ENCODE peak calls at places on chromosomes 12 and 14, in four cellular contexts. F is frontal cortex, T is LoVo, D is iPS-NIHi11. P is an unnamed sample.
A peak's percentile ranks its signal among the peaks of the same experiment; 100 is the strongest.

GRCh38 chr14:31944256-31945073 is 132.6 kb upstream of the ARHGAP5 start:
- DNase-seq in F (no peak), T (peak; percentile 90), D (no peak), P (no peak)

GRCh38 chr14:102973706-102974280 is 51.3 kb downstream of the AMN start:
- DNase-seq in F (no peak), T (no peak), D (no peak), P (no peak)

GRCh38 chr12:25686351-25686750 is 133.3 kb upstream of the LMNTD1 start:
- DNase-seq in F (no peak), T (no peak), D (no peak), P (no peak)

GRCh38 chr14:23602181-23603095 is 23.8 kb upstream of the JPH4 start:
- DNase-seq in F (no peak), T (no peak), D (no peak), P (no peak)

GRCh38 chr12:76915381-76916169 is 36.8 kb upstream of the CSRP2 start:
- DNase-seq in F (no peak), T (no peak), D (no peak), P (no peak)

GRCh38 chr14:55766071-55766470 is 186.1 kb downstream of the KTN1 start:
- DNase-seq in F (no peak), T (no peak), D (no peak), P (no peak)

GRCh38 chr12:49903700-49904423 is at the start of gene FAIM2:
- DNase-seq in F (peak; percentile 82), T (no peak), D (peak; percentile 64), P (no peak)

GRCh38 chr14:77128414-77128891 is 13.1 kb downstream of the ZDHHC22 start:
- DNase-seq in F (no peak), T (peak; percentile 43), D (no peak), P (no peak)

GRCh38 chr12:24539646-24540045 is 409.3 kb downstream of the BCAT1 start:
- DNase-seq in F (no peak), T (no peak), D (no peak), P (no peak)

GRCh38 chr12:116726749-116727148 is 11.1 kb downstream of the SPRING1 start:
- DNase-seq in F (no peak), T (no peak), D (no peak), P (no peak)

GRCh38 chr14:61104358-61104757 is 123.3 kb downstream of the SLC38A6 start:
- DNase-seq in F (no peak), T (no peak), D (no peak), P (peak; percentile 8)

GRCh38 chr14:31613188-31613587 is 52.0 kb downstream of the NUBPL start:
- DNase-seq in F (no peak), T (no peak), D (no peak), P (no peak)

GRCh38 chr12:129903092-129903945 is 506 bp downstream of the TMEM132D start:
- DNase-seq in F (no peak), T (no peak), D (peak; percentile 45), P (no peak)

GRCh38 chr14:27573018-27573417 is 975.2 kb upstream of the NOVA1 start:
- DNase-seq in F (no peak), T (no peak), D (no peak), P (no peak)

GRCh38 chr14:77031680-77032482 is 3.4 kb upstream of the IRF2BPL start:
- DNase-seq in F (no peak), T (no peak), D (no peak), P (no peak)

GRCh38 chr12:62813031-62813829 is 121.7 kb downstream of the PPM1H start:
- DNase-seq in F (no peak), T (peak; percentile 47), D (peak; percentile 59), P (peak; percentile 75)

GRCh38 chr12:124673881-124674617 is 106.6 kb upstream of the NCOR2 start:
- DNase-seq in F (peak; percentile 78), T (no peak), D (no peak), P (no peak)

GRCh38 chr14:65792208-65792905 is 379.8 kb downstream of the FUT8 start:
- DNase-seq in F (no peak), T (peak; percentile 54), D (no peak), P (no peak)

GRCh38 chr12:128042825-128043224 is 224.1 kb upstream of the TMEM132C start:
- DNase-seq in F (no peak), T (no peak), D (no peak), P (no peak)

GRCh38 chr12:107884769-107885694 is 110.5 kb downstream of the ASCL4 start:
- DNase-seq in F (no peak), T (peak; percentile 71), D (peak; percentile 71), P (peak; percentile 40)

GRCh38 chr12:124386059-124386458 is 91.2 kb downstream of the RFLNA start:
- DNase-seq in F (no peak), T (no peak), D (no peak), P (no peak)

P was measured in NCI-H460.